ENCODE peak calls at places on chromosomes 1 and 21, in five cellular contexts. One of them, this sample, is unnamed.

GRCh38 chr21:39750670-39751069 is 5.7 kb downstream of the IGSF5 start:
- DNase-seq in HS-27A: no peak
- DNase-seq in choroid plexus epithelial cell: no peak
- DNase-seq in GM12864: no peak
- DNase-seq in naive thymus-derived CD8-positive, alpha-beta T cell: no peak
- DNase-seq in this sample: no peak

GRCh38 chr1:153790996-153791855 is 16.0 kb downstream of the SLC27A3 start:
- DNase-seq in HS-27A: peak; percentile 45
- DNase-seq in naive thymus-derived CD8-positive, alpha-beta T cell: no peak
- DNase-seq in choroid plexus epithelial cell: peak; percentile 94
- DNase-seq in GM12864: peak; percentile 89
- DNase-seq in this sample: peak; percentile 94

GRCh38 chr1:64340361-64340760 is 129.6 kb upstream of the CACHD1 start:
- DNase-seq in HS-27A: no peak
- DNase-seq in naive thymus-derived CD8-positive, alpha-beta T cell: no peak
- DNase-seq in GM12864: no peak
- DNase-seq in choroid plexus epithelial cell: no peak
- DNase-seq in this sample: no peak

GRCh38 chr1:110411173-110411572 is 3.7 kb upstream of the LAMTOR5 start:
- DNase-seq in HS-27A: no peak
- DNase-seq in GM12864: no peak
- DNase-seq in naive thymus-derived CD8-positive, alpha-beta T cell: no peak
- DNase-seq in choroid plexus epithelial cell: no peak
- DNase-seq in this sample: no peak

GRCh38 chr1:197787056-197787455 is 11.8 kb upstream of the DENND1B start:
- DNase-seq in HS-27A: no peak
- DNase-seq in naive thymus-derived CD8-positive, alpha-beta T cell: no peak
- DNase-seq in GM12864: no peak
- DNase-seq in choroid plexus epithelial cell: no peak
- DNase-seq in this sample: peak; percentile 81

GRCh38 chr1:202811296-202812175 is 782 bp downstream of the PCAT6 start:
- DNase-seq in choroid plexus epithelial cell: no peak
- DNase-seq in GM12864: no peak
- DNase-seq in naive thymus-derived CD8-positive, alpha-beta T cell: peak; percentile 51
- DNase-seq in HS-27A: no peak
- DNase-seq in this sample: peak; percentile 13

GRCh38 chr1:73604739-73605138 is 593.2 kb downstream of the LRRIQ3 start:
- DNase-seq in HS-27A: no peak
- DNase-seq in GM12864: no peak
- DNase-seq in choroid plexus epithelial cell: no peak
- DNase-seq in naive thymus-derived CD8-positive, alpha-beta T cell: no peak
- DNase-seq in this sample: no peak

GRCh38 chr21:34528131-34528561 is 16.1 kb upstream of the KCNE1 start:
- DNase-seq in naive thymus-derived CD8-positive, alpha-beta T cell: no peak
- DNase-seq in GM12864: no peak
- DNase-seq in choroid plexus epithelial cell: no peak
- DNase-seq in HS-27A: no peak
- DNase-seq in this sample: peak; percentile 51

GRCh38 chr1:207321790-207322530 is 482 bp downstream of the CD55 start:
- DNase-seq in HS-27A: no peak
- DNase-seq in naive thymus-derived CD8-positive, alpha-beta T cell: no peak
- DNase-seq in choroid plexus epithelial cell: peak; percentile 39
- DNase-seq in GM12864: no peak
- DNase-seq in this sample: no peak

GRCh38 chr1:2279210-2279639 is 51.1 kb downstream of the SKI start:
- DNase-seq in naive thymus-derived CD8-positive, alpha-beta T cell: no peak
- DNase-seq in choroid plexus epithelial cell: peak; percentile 89
- DNase-seq in HS-27A: no peak
- DNase-seq in GM12864: no peak
- DNase-seq in this sample: peak; percentile 94

GRCh38 chr21:43923391-43923790 is 58.4 kb downstream of the AGPAT3 start:
- DNase-seq in naive thymus-derived CD8-positive, alpha-beta T cell: no peak
- DNase-seq in GM12864: no peak
- DNase-seq in choroid plexus epithelial cell: peak; percentile 15
- DNase-seq in HS-27A: no peak
- DNase-seq in this sample: peak; percentile 11

GRCh38 chr1:20900056-20900455 is 112.9 kb upstream of the HP1BP3 start:
- DNase-seq in GM12864: no peak
- DNase-seq in naive thymus-derived CD8-positive, alpha-beta T cell: no peak
- DNase-seq in choroid plexus epithelial cell: no peak
- DNase-seq in HS-27A: no peak
- DNase-seq in this sample: no peak

GRCh38 chr1:65310078-65310587 is 790 bp downstream of the DNAJC6 start:
- DNase-seq in choroid plexus epithelial cell: no peak
- DNase-seq in HS-27A: peak; percentile 2
- DNase-seq in naive thymus-derived CD8-positive, alpha-beta T cell: no peak
- DNase-seq in GM12864: no peak
- DNase-seq in this sample: no peak

GRCh38 chr1:106937104-106937503 is 119.4 kb upstream of the PRMT6 start:
- DNase-seq in GM12864: no peak
- DNase-seq in choroid plexus epithelial cell: peak; percentile 92
- DNase-seq in naive thymus-derived CD8-positive, alpha-beta T cell: no peak
- DNase-seq in HS-27A: peak; percentile 12
- DNase-seq in this sample: peak; percentile 92

GRCh38 chr1:248404024-248404423 is 1.2 kb downstream of the OR2T1 start:
- DNase-seq in choroid plexus epithelial cell: peak; percentile 39
- DNase-seq in GM12864: peak; percentile 8
- DNase-seq in naive thymus-derived CD8-positive, alpha-beta T cell: peak; percentile 25
- DNase-seq in HS-27A: peak; percentile 2
- DNase-seq in this sample: peak; percentile 19

GRCh38 chr1:1020415-1021009 is 592 bp downstream of the AGRN start:
- DNase-seq in naive thymus-derived CD8-positive, alpha-beta T cell: no peak
- DNase-seq in GM12864: no peak
- DNase-seq in choroid plexus epithelial cell: no peak
- DNase-seq in HS-27A: no peak
- DNase-seq in this sample: no peak

GRCh38 chr1:24688621-24689195 is 45.6 kb downstream of the SRRM1 start:
- DNase-seq in naive thymus-derived CD8-positive, alpha-beta T cell: peak; percentile 55
- DNase-seq in choroid plexus epithelial cell: peak; percentile 74
- DNase-seq in GM12864: no peak
- DNase-seq in HS-27A: no peak
- DNase-seq in this sample: peak; percentile 61

GRCh38 chr1:180515857-180516388 is 13.5 kb upstream of the ACBD6 start:
- DNase-seq in GM12864: peak; percentile 41
- DNase-seq in HS-27A: no peak
- DNase-seq in choroid plexus epithelial cell: peak; percentile 92
- DNase-seq in naive thymus-derived CD8-positive, alpha-beta T cell: peak; percentile 62
- DNase-seq in this sample: peak; percentile 84

GRCh38 chr1:91701494-91701869 is 184.5 kb downstream of the TGFBR3 start:
- DNase-seq in naive thymus-derived CD8-positive, alpha-beta T cell: no peak
- DNase-seq in choroid plexus epithelial cell: peak; percentile 31
- DNase-seq in HS-27A: no peak
- DNase-seq in GM12864: no peak
- DNase-seq in this sample: no peak

GRCh38 chr1:15417365-15417934 is 7.8 kb downstream of the EFHD2 start:
- DNase-seq in naive thymus-derived CD8-positive, alpha-beta T cell: peak; percentile 18
- DNase-seq in HS-27A: no peak
- DNase-seq in GM12864: no peak
- DNase-seq in choroid plexus epithelial cell: peak; percentile 65
- DNase-seq in this sample: peak; percentile 83

GRCh38 chr1:116847688-116848531 is 61.8 kb upstream of the PTGFRN start:
- DNase-seq in choroid plexus epithelial cell: peak; percentile 72
- DNase-seq in HS-27A: no peak
- DNase-seq in naive thymus-derived CD8-positive, alpha-beta T cell: no peak
- DNase-seq in GM12864: no peak
- DNase-seq in this sample: peak; percentile 33

GRCh38 chr1:27098447-27099153 is 56.3 kb downstream of the SLC9A1 start:
- DNase-seq in GM12864: no peak
- DNase-seq in choroid plexus epithelial cell: no peak
- DNase-seq in HS-27A: no peak
- DNase-seq in naive thymus-derived CD8-positive, alpha-beta T cell: no peak
- DNase-seq in this sample: no peak

GRCh38 chr1:161261859-161262225 is 3.3 kb downstream of the PCP4L1 start:
- DNase-seq in HS-27A: no peak
- DNase-seq in naive thymus-derived CD8-positive, alpha-beta T cell: no peak
- DNase-seq in GM12864: no peak
- DNase-seq in choroid plexus epithelial cell: peak; percentile 66
- DNase-seq in this sample: no peak

GRCh38 chr1:156004843-156005593 is 15.7 kb downstream of the SSR2 start:
- DNase-seq in HS-27A: no peak
- DNase-seq in choroid plexus epithelial cell: no peak
- DNase-seq in naive thymus-derived CD8-positive, alpha-beta T cell: peak; percentile 15
- DNase-seq in GM12864: no peak
- DNase-seq in this sample: no peak

GRCh38 chr1:187624812-187625542 is 796.2 kb downstream of the PLA2G4A start:
- DNase-seq in choroid plexus epithelial cell: peak; percentile 59
- DNase-seq in HS-27A: no peak
- DNase-seq in GM12864: no peak
- DNase-seq in naive thymus-derived CD8-positive, alpha-beta T cell: no peak
- DNase-seq in this sample: peak; percentile 44

GRCh38 chr1:228781161-228781771 is 46.0 kb downstream of the RHOU start:
- DNase-seq in naive thymus-derived CD8-positive, alpha-beta T cell: no peak
- DNase-seq in choroid plexus epithelial cell: peak; percentile 89
- DNase-seq in HS-27A: no peak
- DNase-seq in GM12864: no peak
- DNase-seq in this sample: peak; percentile 63

GRCh38 chr1:193431265-193431977 is 245.0 kb upstream of the B3GALT2 start:
- DNase-seq in choroid plexus epithelial cell: no peak
- DNase-seq in GM12864: no peak
- DNase-seq in naive thymus-derived CD8-positive, alpha-beta T cell: no peak
- DNase-seq in HS-27A: no peak
- DNase-seq in this sample: no peak

This sample was measured in IMR-90.